ENCODE peak calls at places on chromosome 5, in six cellular contexts. V, Z, X, I, M and G are unnamed samples.

GRCh38 chr5:417765-418559 is 25.0 kb upstream of the EXOC3 start:
- DNase-seq in V (no peak), Z (no peak), X (no peak), I (no peak), M (no peak), G (no peak)

GRCh38 chr5:138495351-138495750 is 30.1 kb downstream of the EGR1 start:
- DNase-seq in V (no peak), Z (no peak), X (no peak), I (no peak), M (no peak), G (no peak)

GRCh38 chr5:27702339-27702820 is 664.0 kb upstream of the CDH9 start:
- DNase-seq in V (peak; percentile 90), Z (peak; percentile 47), X (no peak), I (no peak), M (no peak), G (no peak)

GRCh38 chr5:126848253-126848652 is 71.3 kb downstream of the LMNB1 start:
- DNase-seq in V (no peak), Z (no peak), X (no peak), I (no peak), M (no peak), G (no peak)

GRCh38 chr5:32869216-32869615 is 158.1 kb downstream of the NPR3 start:
- DNase-seq in V (no peak), Z (no peak), X (no peak), I (no peak), M (no peak), G (no peak)

GRCh38 chr5:151597749-151598148 is 6.6 kb upstream of the FAT2 start:
- DNase-seq in V (no peak), Z (no peak), X (no peak), I (no peak), M (no peak), G (no peak)

GRCh38 chr5:169650701-169651331 is 13.7 kb downstream of the DOCK2 start:
- DNase-seq in V (peak; percentile 52), Z (peak; percentile 29), X (no peak), I (no peak), M (no peak), G (no peak)

GRCh38 chr5:57824047-57824446 is 341.4 kb upstream of the ACTBL2 start:
- DNase-seq in V (peak; percentile 83), Z (no peak), X (no peak), I (no peak), M (no peak), G (no peak)

GRCh38 chr5:44538831-44539539 is 149.8 kb upstream of the FGF10 start:
- DNase-seq in V (no peak), Z (no peak), X (no peak), I (no peak), M (no peak), G (no peak)

GRCh38 chr5:145825751-145826180 is 9.4 kb downstream of the PRELID2 start:
- DNase-seq in V (peak; percentile 77), Z (peak; percentile 32), X (no peak), I (no peak), M (no peak), G (no peak)

GRCh38 chr5:1159774-1160406 is 41.5 kb upstream of the SLC6A19 start:
- DNase-seq in V (no peak), Z (no peak), X (no peak), I (no peak), M (no peak), G (no peak)

GRCh38 chr5:5006548-5006947 is 133.6 kb upstream of the ADAMTS16 start:
- DNase-seq in V (no peak), Z (no peak), X (no peak), I (no peak), M (no peak), G (no peak)

GRCh38 chr5:127988149-127988755 is 95.3 kb upstream of the SLC12A2 start:
- DNase-seq in V (peak; percentile 75), Z (peak; percentile 45), X (no peak), I (no peak), M (no peak), G (no peak)

GRCh38 chr5:74034738-74035137 is 408.7 kb downstream of the ARHGEF28 start:
- DNase-seq in V (no peak), Z (peak; percentile 59), X (no peak), I (no peak), M (no peak), G (no peak)

GRCh38 chr5:173144200-173145176 is at the start of gene BNIP1:
- DNase-seq in V (peak; percentile 93), Z (peak; percentile 93), X (peak; percentile 95), I (peak; percentile 96), M (peak; percentile 99), G (peak; percentile 91)

GRCh38 chr5:108315829-108316228 is 66.1 kb downstream of the FBXL17 start:
- DNase-seq in V (no peak), Z (no peak), X (no peak), I (no peak), M (no peak), G (no peak)

GRCh38 chr5:93583799-93584530 is 943 bp downstream of the NR2F1 start:
- DNase-seq in V (peak; percentile 56), Z (peak; percentile 11), X (no peak), I (no peak), M (no peak), G (no peak)

GRCh38 chr5:94709277-94709676 is 90.8 kb downstream of the SLF1 start:
- DNase-seq in V (no peak), Z (no peak), X (no peak), I (no peak), M (no peak), G (no peak)

GRCh38 chr5:76691470-76692273 is 24.3 kb upstream of the F2R start:
- DNase-seq in V (peak; percentile 64), Z (no peak), X (no peak), I (no peak), M (no peak), G (no peak)

GRCh38 chr5:127088226-127088625 is 14.9 kb upstream of the C5orf63 start:
- DNase-seq in V (peak; percentile 16), Z (peak; percentile 83), X (no peak), I (no peak), M (no peak), G (no peak)

GRCh38 chr5:1763548-1763911 is 36.1 kb downstream of the MRPL36 start:
- DNase-seq in V (peak; percentile 44), Z (peak; percentile 88), X (no peak), I (peak; percentile 27), M (no peak), G (no peak)

GRCh38 chr5:115246361-115246991 is 16.2 kb downstream of the PGGT1B start:
- DNase-seq in V (peak; percentile 67), Z (peak; percentile 25), X (no peak), I (no peak), M (no peak), G (no peak)

GRCh38 chr5:77155179-77155839 is 55.2 kb upstream of the PDE8B start:
- DNase-seq in V (no peak), Z (no peak), X (no peak), I (no peak), M (peak; percentile 14), G (no peak)

GRCh38 chr5:97224112-97224750 is 41.2 kb upstream of the RIOK2 start:
- DNase-seq in V (no peak), Z (no peak), X (no peak), I (no peak), M (no peak), G (no peak)

GRCh38 chr5:59357421-59357977 is 536.0 kb downstream of the PDE4D start:
- DNase-seq in V (no peak), Z (no peak), X (no peak), I (no peak), M (no peak), G (no peak)

GRCh38 chr5:157540707-157541451 is 34.7 kb downstream of the ADAM19 start:
- DNase-seq in V (no peak), Z (no peak), X (no peak), I (peak; percentile 49), M (no peak), G (peak; percentile 13)

GRCh38 chr5:151092750-151093149 is 11.9 kb upstream of the TNIP1 start:
- DNase-seq in V (peak; percentile 84), Z (no peak), X (no peak), I (no peak), M (no peak), G (no peak)

GRCh38 chr5:143606043-143606752 is 202.7 kb upstream of the NR3C1 start:
- DNase-seq in V (no peak), Z (no peak), X (no peak), I (no peak), M (no peak), G (no peak)

GRCh38 chr5:4156153-4156552 is 560.5 kb downstream of the IRX1 start:
- DNase-seq in V (no peak), Z (no peak), X (no peak), I (no peak), M (no peak), G (no peak)

GRCh38 chr5:89988129-89988528 is 421.4 kb downstream of the CETN3 start:
- DNase-seq in V (no peak), Z (no peak), X (no peak), I (no peak), M (no peak), G (no peak)

GRCh38 chr5:157963244-157963643 is 104.3 kb upstream of the CLINT1 start:
- DNase-seq in V (no peak), Z (no peak), X (no peak), I (no peak), M (no peak), G (no peak)

GRCh38 chr5:157383151-157383810 is 76.7 kb upstream of the NIPAL4 start:
- DNase-seq in V (no peak), Z (no peak), X (no peak), I (no peak), M (no peak), G (no peak)

GRCh38 chr5:62473209-62473608 is 60.6 kb downstream of the IPO11 start:
- DNase-seq in V (no peak), Z (no peak), X (no peak), I (no peak), M (no peak), G (no peak)

GRCh38 chr5:180598316-180598701 is 7.0 kb upstream of the SCGB3A1 start:
- DNase-seq in V (no peak), Z (no peak), X (no peak), I (no peak), M (no peak), G (no peak)

GRCh38 chr5:67516959-67517358 is 320.4 kb upstream of the CD180 start:
- DNase-seq in V (no peak), Z (no peak), X (no peak), I (no peak), M (no peak), G (no peak)

GRCh38 chr5:5422819-5423515 is 490 bp downstream of the ICE1 start:
- DNase-seq in V (no peak), Z (no peak), X (no peak), I (no peak), M (no peak), G (no peak)

GRCh38 chr5:75536694-75537360 is 25.1 kb downstream of the POLK start:
- DNase-seq in V (no peak), Z (no peak), X (no peak), I (no peak), M (no peak), G (no peak)

GRCh38 chr5:55063899-55064298 is 38.5 kb upstream of the GZMA start:
- DNase-seq in V (no peak), Z (no peak), X (no peak), I (no peak), M (no peak), G (no peak)